ENCODE peak calls at places on chromosomes 13 and 19, in four cellular contexts. W is glomerular endothelial cell, D is OCI-LY7, X is breast epithelium. I is an unnamed sample.

GRCh38 chr19:35216026-35216832 is 12.3 kb downstream of the FAM187B start:
- DNase-seq in W (no peak), D (peak; percentile 31), X (no peak), I (no peak)

GRCh38 chr13:110629735-110630134 is 14.4 kb downstream of the NAXD start:
- DNase-seq in W (no peak), D (no peak), X (no peak), I (no peak)

GRCh38 chr13:44188257-44188656 is 185.4 kb upstream of the SERP2 start:
- DNase-seq in W (no peak), D (no peak), X (no peak), I (no peak)

GRCh38 chr13:46896346-46897138 is at the start of gene HTR2A:
- DNase-seq in W (no peak), D (no peak), X (peak; percentile 41), I (no peak)

GRCh38 chr13:62122434-62122833 is 706.8 kb upstream of the PCDH20 start:
- DNase-seq in W (no peak), D (no peak), X (no peak), I (no peak)

GRCh38 chr19:57850553-57851017 is 926 bp downstream of the ZNF587 start:
- DNase-seq in W (no peak), D (peak; percentile 20), X (no peak), I (peak; percentile 52)

GRCh38 chr19:18130523-18131242 is 22.3 kb upstream of the PIK3R2 start:
- DNase-seq in W (no peak), D (no peak), X (no peak), I (no peak)

GRCh38 chr13:31747271-31747670 is 7.9 kb downstream of the RXFP2 start:
- DNase-seq in W (no peak), D (no peak), X (no peak), I (peak; percentile 25)

GRCh38 chr19:19504754-19505668 is 10.3 kb downstream of the TSSK6 start:
- DNase-seq in W (no peak), D (no peak), X (no peak), I (no peak)

GRCh38 chr13:113742445-113743120 is 16.4 kb upstream of the TMEM255B start:
- DNase-seq in W (no peak), D (no peak), X (no peak), I (no peak)

GRCh38 chr13:45238945-45239795 is 38.3 kb upstream of the KCTD4 start:
- DNase-seq in W (no peak), D (no peak), X (no peak), I (no peak)

GRCh38 chr19:1081301-1082164 is 13.6 kb downstream of the POLR2E start:
- DNase-seq in W (no peak), D (no peak), X (no peak), I (no peak)

GRCh38 chr13:27820524-27821482 is 28.5 kb downstream of the GSX1 start:
- DNase-seq in W (no peak), D (no peak), X (no peak), I (no peak)

GRCh38 chr19:35045667-35046300 is 4.3 kb downstream of the HPN start:
- DNase-seq in W (no peak), D (peak; percentile 86), X (no peak), I (peak; percentile 84)

GRCh38 chr13:114143806-114144605 is 11.6 kb upstream of the RASA3 start:
- DNase-seq in W (no peak), D (peak; percentile 78), X (no peak), I (peak; percentile 85)

GRCh38 chr13:73223372-73223781 is 164.6 kb downstream of the KLF5 start:
- DNase-seq in W (no peak), D (no peak), X (no peak), I (no peak)

GRCh38 chr13:85236431-85236830 is 562.8 kb downstream of the SLITRK6 start:
- DNase-seq in W (peak; percentile 31), D (no peak), X (no peak), I (no peak)

GRCh38 chr13:111248822-111249221 is 71.6 kb upstream of the TEX29 start:
- DNase-seq in W (no peak), D (no peak), X (no peak), I (no peak)

GRCh38 chr19:49887653-49888477 is 8.8 kb downstream of the IL4I1 start:
- DNase-seq in W (no peak), D (no peak), X (no peak), I (no peak)

GRCh38 chr13:20074956-20075355 is 85.9 kb downstream of the GJA3 start:
- DNase-seq in W (no peak), D (no peak), X (no peak), I (no peak)

GRCh38 chr13:46181799-46182490 is at the start of gene LCP1:
- DNase-seq in W (no peak), D (peak; percentile 97), X (peak; percentile 39), I (peak; percentile 97)

GRCh38 chr13:58376775-58377174 is 745.2 kb downstream of the PCDH17 start:
- DNase-seq in W (no peak), D (no peak), X (no peak), I (no peak)

GRCh38 chr19:29014857-29015436 is 198.0 kb downstream of the UQCRFS1 start:
- DNase-seq in W (no peak), D (no peak), X (no peak), I (peak; percentile 56)

GRCh38 chr13:19795956-19796355 is 13.2 kb upstream of the PSPC1 start:
- DNase-seq in W (no peak), D (no peak), X (no peak), I (no peak)

GRCh38 chr19:23823952-23824389 is 65.3 kb upstream of the ZNF681 start:
- DNase-seq in W (no peak), D (peak; percentile 96), X (no peak), I (peak; percentile 89)

GRCh38 chr19:19847781-19848180 is 17.9 kb upstream of the ZNF253 start:
- DNase-seq in W (no peak), D (no peak), X (no peak), I (no peak)

GRCh38 chr13:18947376-18947977 is 234.1 kb downstream of the TUBA3C start:
- DNase-seq in W (no peak), D (no peak), X (no peak), I (no peak)

GRCh38 chr13:106570354-106570822 is 2.5 kb upstream of the ARGLU1 start:
- DNase-seq in W (no peak), D (no peak), X (peak; percentile 88), I (peak; percentile 95)

GRCh38 chr19:15021286-15022007 is 27.8 kb upstream of the CASP14 start:
- DNase-seq in W (no peak), D (no peak), X (no peak), I (no peak)

GRCh38 chr19:41276231-41276630 is 12.1 kb downstream of the HNRNPUL1 start:
- DNase-seq in W (no peak), D (no peak), X (no peak), I (no peak)

GRCh38 chr13:60562081-60562764 is 165.2 kb downstream of the TDRD3 start:
- DNase-seq in W (no peak), D (no peak), X (no peak), I (no peak)

GRCh38 chr19:55370305-55370988 is at the start of gene IL11:
- DNase-seq in W (no peak), D (no peak), X (no peak), I (no peak)

GRCh38 chr19:2045501-2046045 is 5.5 kb downstream of the MKNK2 start:
- DNase-seq in W (no peak), D (no peak), X (no peak), I (peak; percentile 62)

GRCh38 chr13:37561031-37561430 is 37.5 kb downstream of the POSTN start:
- DNase-seq in W (no peak), D (no peak), X (no peak), I (no peak)

GRCh38 chr19:32677657-32678056 is 2.0 kb downstream of the RGS9BP start:
- DNase-seq in W (no peak), D (no peak), X (no peak), I (no peak)

I was measured in Karpas-422.